ENCODE peak calls at places on chromosomes 11 and 22, in seven cellular contexts. G is NCI-H345, Q is posterior cingulate gyrus, E is hippocampal formation, B is NCI-H1436, F is T-helper 9 cell, L is astrocyte of the cerebellum. W is an unnamed sample.

GRCh38 chr11:19394525-19395016 is 153.8 kb upstream of the E2F8 start:
- DNase-seq in G (no peak), Q (no peak), E (no peak), B (no peak), F (no peak), L (no peak), W (no peak)

GRCh38 chr11:130008326-130008725 is 5.7 kb upstream of the PRDM10 start:
- DNase-seq in G (no peak), Q (no peak), E (no peak), B (no peak), F (no peak), L (no peak), W (no peak)

GRCh38 chr11:71999360-71999759 is 651 bp downstream of the IL18BP start:
- DNase-seq in G (no peak), Q (no peak), E (no peak), B (no peak), F (no peak), L (peak; percentile 11), W (no peak)

GRCh38 chr22:27045103-27045940 is 387.9 kb downstream of the MIAT start:
- DNase-seq in G (peak; percentile 41), Q (no peak), E (no peak), B (no peak), F (no peak), L (no peak), W (no peak)

GRCh38 chr11:3163241-3163981 is 1.7 kb downstream of the OSBPL5 start:
- DNase-seq in G (no peak), Q (peak; percentile 88), E (no peak), B (no peak), F (no peak), L (no peak), W (no peak)

GRCh38 chr22:46069518-46070214 is 80.7 kb upstream of the PPARA start:
- DNase-seq in G (peak; percentile 92), Q (peak; percentile 98), E (peak; percentile 83), B (peak; percentile 95), F (no peak), L (peak; percentile 84), W (no peak)

GRCh38 chr11:58905141-58905715 is 34.1 kb upstream of the GLYATL1 start:
- DNase-seq in G (peak; percentile 59), Q (peak; percentile 93), E (peak; percentile 62), B (no peak), F (no peak), L (no peak), W (no peak)

GRCh38 chr11:45158891-45159605 is 12.6 kb downstream of the PRDM11 start:
- DNase-seq in G (no peak), Q (no peak), E (no peak), B (no peak), F (no peak), L (no peak), W (no peak)

GRCh38 chr11:1505480-1505879 is 18.9 kb upstream of the MOB2 start:
- DNase-seq in G (no peak), Q (peak; percentile 51), E (no peak), B (no peak), F (no peak), L (no peak), W (no peak)

GRCh38 chr11:4704054-4704789 is at the start of gene MMP26:
- DNase-seq in G (peak; percentile 98), Q (no peak), E (no peak), B (peak; percentile 69), F (no peak), L (no peak), W (no peak)

GRCh38 chr22:42805016-42805997 is 51.8 kb downstream of the ARFGAP3 start:
- DNase-seq in G (no peak), Q (peak; percentile 90), E (peak; percentile 22), B (no peak), F (no peak), L (no peak), W (no peak)

GRCh38 chr22:39665229-39665628 is 94.7 kb downstream of the CACNA1I start:
- DNase-seq in G (no peak), Q (no peak), E (no peak), B (no peak), F (no peak), L (no peak), W (no peak)

GRCh38 chr11:117822522-117823033 is 2.0 kb downstream of the FXYD2 start:
- DNase-seq in G (no peak), Q (peak; percentile 52), E (no peak), B (no peak), F (no peak), L (no peak), W (no peak)

GRCh38 chr11:1490651-1491050 is 4.1 kb upstream of the MOB2 start:
- DNase-seq in G (no peak), Q (peak; percentile 38), E (no peak), B (no peak), F (no peak), L (no peak), W (no peak)

GRCh38 chr11:11407065-11407737 is 54.2 kb upstream of the CSNK2A3 start:
- DNase-seq in G (peak; percentile 79), Q (no peak), E (no peak), B (peak; percentile 92), F (no peak), L (no peak), W (no peak)

GRCh38 chr11:94880216-94880615 is 93.1 kb downstream of the CWC15 start:
- DNase-seq in G (peak; percentile 15), Q (no peak), E (no peak), B (no peak), F (no peak), L (no peak), W (no peak)

GRCh38 chr11:57305523-57305922 is 19.2 kb downstream of the TNKS1BP1 start:
- DNase-seq in G (no peak), Q (peak; percentile 47), E (no peak), B (no peak), F (no peak), L (no peak), W (no peak)

GRCh38 chr11:33936745-33937612 is 45.1 kb upstream of the LMO2 start:
- DNase-seq in G (peak; percentile 58), Q (no peak), E (no peak), B (peak; percentile 52), F (no peak), L (peak; percentile 34), W (no peak)

GRCh38 chr11:36409152-36409713 is 100.8 kb downstream of the TRAF6 start:
- DNase-seq in G (no peak), Q (no peak), E (no peak), B (no peak), F (no peak), L (no peak), W (no peak)

W was measured in T-cell.